ENCODE peak calls at places on chromosomes 11 and 22, in six cellular contexts. One of them, this sample, is unnamed.

GRCh38 chr22:24592846-24593809 is at the start of gene LRRC75B:
- DNase-seq in foreskin melanocyte: peak; percentile 51
- DNase-seq in uterus: peak; percentile 90
- DNase-seq in GM20000: peak; percentile 96
- DNase-seq in stimulated activated CD8-positive, alpha-beta memory T cell treated with anti-CD3 and anti-CD28 coated beads, Interleukin-4, amount 100 ng/mL, for 4 hours: no peak
- DNase-seq in NCI-H1092: peak; percentile 60
- DNase-seq in this sample: peak; percentile 75

GRCh38 chr11:131217313-131218297 is 152.8 kb upstream of the NTM start:
- DNase-seq in NCI-H1092: no peak
- DNase-seq in uterus: no peak
- DNase-seq in GM20000: peak; percentile 48
- DNase-seq in foreskin melanocyte: no peak
- DNase-seq in stimulated activated CD8-positive, alpha-beta memory T cell treated with anti-CD3 and anti-CD28 coated beads, Interleukin-4, amount 100 ng/mL, for 4 hours: no peak
- DNase-seq in this sample: no peak

GRCh38 chr22:28419916-28420315 is 259.7 kb downstream of the TTC28 start:
- DNase-seq in GM20000: no peak
- DNase-seq in foreskin melanocyte: no peak
- DNase-seq in stimulated activated CD8-positive, alpha-beta memory T cell treated with anti-CD3 and anti-CD28 coated beads, Interleukin-4, amount 100 ng/mL, for 4 hours: no peak
- DNase-seq in NCI-H1092: no peak
- DNase-seq in uterus: no peak
- DNase-seq in this sample: no peak

GRCh38 chr11:1388763-1389102 is 1.0 kb upstream of the BRSK2 start:
- DNase-seq in uterus: no peak
- DNase-seq in foreskin melanocyte: no peak
- DNase-seq in NCI-H1092: no peak
- DNase-seq in GM20000: no peak
- DNase-seq in stimulated activated CD8-positive, alpha-beta memory T cell treated with anti-CD3 and anti-CD28 coated beads, Interleukin-4, amount 100 ng/mL, for 4 hours: no peak
- DNase-seq in this sample: no peak

GRCh38 chr11:11279956-11280689 is 72.9 kb downstream of the CSNK2A3 start:
- DNase-seq in uterus: no peak
- DNase-seq in GM20000: no peak
- DNase-seq in NCI-H1092: peak; percentile 47
- DNase-seq in stimulated activated CD8-positive, alpha-beta memory T cell treated with anti-CD3 and anti-CD28 coated beads, Interleukin-4, amount 100 ng/mL, for 4 hours: no peak
- DNase-seq in foreskin melanocyte: no peak
- DNase-seq in this sample: no peak

GRCh38 chr11:69425895-69426544 is 55.4 kb upstream of the LINC01488 start:
- DNase-seq in stimulated activated CD8-positive, alpha-beta memory T cell treated with anti-CD3 and anti-CD28 coated beads, Interleukin-4, amount 100 ng/mL, for 4 hours: no peak
- DNase-seq in GM20000: no peak
- DNase-seq in NCI-H1092: no peak
- DNase-seq in uterus: no peak
- DNase-seq in foreskin melanocyte: no peak
- DNase-seq in this sample: no peak

GRCh38 chr11:75592699-75593098 is 30.6 kb downstream of the SERPINH1 start:
- DNase-seq in GM20000: no peak
- DNase-seq in NCI-H1092: peak; percentile 91
- DNase-seq in stimulated activated CD8-positive, alpha-beta memory T cell treated with anti-CD3 and anti-CD28 coated beads, Interleukin-4, amount 100 ng/mL, for 4 hours: no peak
- DNase-seq in foreskin melanocyte: no peak
- DNase-seq in uterus: no peak
- DNase-seq in this sample: no peak

GRCh38 chr11:121321614-121322243 is 29.2 kb downstream of the SC5D start:
- DNase-seq in GM20000: peak; percentile 60
- DNase-seq in stimulated activated CD8-positive, alpha-beta memory T cell treated with anti-CD3 and anti-CD28 coated beads, Interleukin-4, amount 100 ng/mL, for 4 hours: no peak
- DNase-seq in foreskin melanocyte: no peak
- DNase-seq in uterus: no peak
- DNase-seq in NCI-H1092: peak; percentile 63
- DNase-seq in this sample: peak; percentile 28

GRCh38 chr11:110463153-110463552 is 33.4 kb downstream of the FDX1 start:
- DNase-seq in NCI-H1092: peak; percentile 37
- DNase-seq in stimulated activated CD8-positive, alpha-beta memory T cell treated with anti-CD3 and anti-CD28 coated beads, Interleukin-4, amount 100 ng/mL, for 4 hours: no peak
- DNase-seq in uterus: peak; percentile 31
- DNase-seq in GM20000: no peak
- DNase-seq in foreskin melanocyte: no peak
- DNase-seq in this sample: no peak

GRCh38 chr11:69521461-69521860 is 40.0 kb downstream of the LINC01488 start:
- DNase-seq in foreskin melanocyte: no peak
- DNase-seq in uterus: no peak
- DNase-seq in stimulated activated CD8-positive, alpha-beta memory T cell treated with anti-CD3 and anti-CD28 coated beads, Interleukin-4, amount 100 ng/mL, for 4 hours: no peak
- DNase-seq in GM20000: no peak
- DNase-seq in NCI-H1092: no peak
- DNase-seq in this sample: no peak

GRCh38 chr11:46112961-46113617 is 8.2 kb downstream of the PHF21A start:
- DNase-seq in GM20000: peak; percentile 45
- DNase-seq in stimulated activated CD8-positive, alpha-beta memory T cell treated with anti-CD3 and anti-CD28 coated beads, Interleukin-4, amount 100 ng/mL, for 4 hours: no peak
- DNase-seq in uterus: no peak
- DNase-seq in foreskin melanocyte: peak; percentile 62
- DNase-seq in NCI-H1092: peak; percentile 3
- DNase-seq in this sample: peak; percentile 73

GRCh38 chr11:32391965-32392553 is 43.3 kb downstream of the WT1 start:
- DNase-seq in uterus: no peak
- DNase-seq in GM20000: no peak
- DNase-seq in NCI-H1092: no peak
- DNase-seq in stimulated activated CD8-positive, alpha-beta memory T cell treated with anti-CD3 and anti-CD28 coated beads, Interleukin-4, amount 100 ng/mL, for 4 hours: no peak
- DNase-seq in foreskin melanocyte: no peak
- DNase-seq in this sample: no peak

GRCh38 chr22:49232319-49233067 is 595.2 kb downstream of the BRD1 start:
- DNase-seq in stimulated activated CD8-positive, alpha-beta memory T cell treated with anti-CD3 and anti-CD28 coated beads, Interleukin-4, amount 100 ng/mL, for 4 hours: no peak
- DNase-seq in NCI-H1092: no peak
- DNase-seq in GM20000: no peak
- DNase-seq in foreskin melanocyte: no peak
- DNase-seq in uterus: no peak
- DNase-seq in this sample: no peak

GRCh38 chr11:121723261-121723741 is 270.5 kb upstream of the SORL1-AS1 start:
- DNase-seq in NCI-H1092: peak; percentile 80
- DNase-seq in GM20000: no peak
- DNase-seq in uterus: peak; percentile 23
- DNase-seq in foreskin melanocyte: no peak
- DNase-seq in stimulated activated CD8-positive, alpha-beta memory T cell treated with anti-CD3 and anti-CD28 coated beads, Interleukin-4, amount 100 ng/mL, for 4 hours: no peak
- DNase-seq in this sample: no peak

GRCh38 chr22:32474635-32475427 is at the start of gene FBXO7:
- DNase-seq in foreskin melanocyte: peak; percentile 49
- DNase-seq in GM20000: peak; percentile 91
- DNase-seq in uterus: peak; percentile 91
- DNase-seq in stimulated activated CD8-positive, alpha-beta memory T cell treated with anti-CD3 and anti-CD28 coated beads, Interleukin-4, amount 100 ng/mL, for 4 hours: peak; percentile 65
- DNase-seq in NCI-H1092: peak; percentile 89
- DNase-seq in this sample: peak; percentile 91

GRCh38 chr22:49230194-49230577 is 597.5 kb downstream of the BRD1 start:
- DNase-seq in GM20000: no peak
- DNase-seq in stimulated activated CD8-positive, alpha-beta memory T cell treated with anti-CD3 and anti-CD28 coated beads, Interleukin-4, amount 100 ng/mL, for 4 hours: no peak
- DNase-seq in NCI-H1092: no peak
- DNase-seq in foreskin melanocyte: no peak
- DNase-seq in uterus: no peak
- DNase-seq in this sample: no peak

GRCh38 chr11:7546324-7546791 is 32.6 kb downstream of the PPFIBP2 start:
- DNase-seq in uterus: peak; percentile 44
- DNase-seq in GM20000: no peak
- DNase-seq in stimulated activated CD8-positive, alpha-beta memory T cell treated with anti-CD3 and anti-CD28 coated beads, Interleukin-4, amount 100 ng/mL, for 4 hours: no peak
- DNase-seq in foreskin melanocyte: no peak
- DNase-seq in NCI-H1092: no peak
- DNase-seq in this sample: no peak

GRCh38 chr11:115324569-115325432 is 179.4 kb downstream of the CADM1 start:
- DNase-seq in stimulated activated CD8-positive, alpha-beta memory T cell treated with anti-CD3 and anti-CD28 coated beads, Interleukin-4, amount 100 ng/mL, for 4 hours: no peak
- DNase-seq in uterus: peak; percentile 18
- DNase-seq in foreskin melanocyte: peak; percentile 54
- DNase-seq in GM20000: peak; percentile 53
- DNase-seq in NCI-H1092: peak; percentile 74
- DNase-seq in this sample: peak; percentile 35

GRCh38 chr11:118921929-118922744 is 3.6 kb downstream of the BCL9L start:
- DNase-seq in NCI-H1092: no peak
- DNase-seq in foreskin melanocyte: no peak
- DNase-seq in stimulated activated CD8-positive, alpha-beta memory T cell treated with anti-CD3 and anti-CD28 coated beads, Interleukin-4, amount 100 ng/mL, for 4 hours: no peak
- DNase-seq in GM20000: no peak
- DNase-seq in uterus: peak; percentile 78
- DNase-seq in this sample: no peak

GRCh38 chr11:69230856-69231425 is 63.0 kb upstream of the MYEOV start:
- DNase-seq in GM20000: no peak
- DNase-seq in uterus: no peak
- DNase-seq in stimulated activated CD8-positive, alpha-beta memory T cell treated with anti-CD3 and anti-CD28 coated beads, Interleukin-4, amount 100 ng/mL, for 4 hours: no peak
- DNase-seq in foreskin melanocyte: no peak
- DNase-seq in NCI-H1092: no peak
- DNase-seq in this sample: no peak

GRCh38 chr22:36332623-36333331 is 55.0 kb downstream of the MYH9 start:
- DNase-seq in foreskin melanocyte: no peak
- DNase-seq in GM20000: peak; percentile 68
- DNase-seq in uterus: peak; percentile 70
- DNase-seq in NCI-H1092: no peak
- DNase-seq in stimulated activated CD8-positive, alpha-beta memory T cell treated with anti-CD3 and anti-CD28 coated beads, Interleukin-4, amount 100 ng/mL, for 4 hours: no peak
- DNase-seq in this sample: peak; percentile 51

GRCh38 chr11:66011239-66011784 is 496 bp upstream of the CST6 start:
- DNase-seq in GM20000: peak; percentile 29
- DNase-seq in foreskin melanocyte: no peak
- DNase-seq in stimulated activated CD8-positive, alpha-beta memory T cell treated with anti-CD3 and anti-CD28 coated beads, Interleukin-4, amount 100 ng/mL, for 4 hours: no peak
- DNase-seq in uterus: no peak
- DNase-seq in NCI-H1092: no peak
- DNase-seq in this sample: no peak

GRCh38 chr11:132589802-132590201 is 942.5 kb downstream of the OPCML start:
- DNase-seq in uterus: no peak
- DNase-seq in NCI-H1092: no peak
- DNase-seq in stimulated activated CD8-positive, alpha-beta memory T cell treated with anti-CD3 and anti-CD28 coated beads, Interleukin-4, amount 100 ng/mL, for 4 hours: no peak
- DNase-seq in foreskin melanocyte: no peak
- DNase-seq in GM20000: no peak
- DNase-seq in this sample: no peak

GRCh38 chr11:70394211-70394950 is 3.9 kb upstream of the CTTN start:
- DNase-seq in uterus: no peak
- DNase-seq in stimulated activated CD8-positive, alpha-beta memory T cell treated with anti-CD3 and anti-CD28 coated beads, Interleukin-4, amount 100 ng/mL, for 4 hours: no peak
- DNase-seq in NCI-H1092: no peak
- DNase-seq in GM20000: no peak
- DNase-seq in foreskin melanocyte: no peak
- DNase-seq in this sample: no peak

GRCh38 chr22:36334838-36335603 is 52.7 kb downstream of the MYH9 start:
- DNase-seq in uterus: no peak
- DNase-seq in GM20000: no peak
- DNase-seq in foreskin melanocyte: peak; percentile 81
- DNase-seq in stimulated activated CD8-positive, alpha-beta memory T cell treated with anti-CD3 and anti-CD28 coated beads, Interleukin-4, amount 100 ng/mL, for 4 hours: no peak
- DNase-seq in NCI-H1092: no peak
- DNase-seq in this sample: no peak

GRCh38 chr11:17798716-17799115 is 64.1 kb downstream of the KCNC1 start:
- DNase-seq in uterus: no peak
- DNase-seq in foreskin melanocyte: no peak
- DNase-seq in GM20000: no peak
- DNase-seq in NCI-H1092: no peak
- DNase-seq in stimulated activated CD8-positive, alpha-beta memory T cell treated with anti-CD3 and anti-CD28 coated beads, Interleukin-4, amount 100 ng/mL, for 4 hours: no peak
- DNase-seq in this sample: no peak

GRCh38 chr11:69277074-69277809 is 16.7 kb upstream of the MYEOV start:
- DNase-seq in NCI-H1092: no peak
- DNase-seq in GM20000: peak; percentile 84
- DNase-seq in stimulated activated CD8-positive, alpha-beta memory T cell treated with anti-CD3 and anti-CD28 coated beads, Interleukin-4, amount 100 ng/mL, for 4 hours: no peak
- DNase-seq in foreskin melanocyte: no peak
- DNase-seq in uterus: no peak
- DNase-seq in this sample: no peak

GRCh38 chr22:24887260-24887659 is 59.2 kb downstream of the LHFPL7 start:
- DNase-seq in foreskin melanocyte: no peak
- DNase-seq in uterus: no peak
- DNase-seq in GM20000: no peak
- DNase-seq in NCI-H1092: no peak
- DNase-seq in stimulated activated CD8-positive, alpha-beta memory T cell treated with anti-CD3 and anti-CD28 coated beads, Interleukin-4, amount 100 ng/mL, for 4 hours: no peak
- DNase-seq in this sample: no peak

GRCh38 chr22:49962751-49963646 is 2.4 kb downstream of the PIM3 start:
- DNase-seq in uterus: peak; percentile 59
- DNase-seq in foreskin melanocyte: no peak
- DNase-seq in stimulated activated CD8-positive, alpha-beta memory T cell treated with anti-CD3 and anti-CD28 coated beads, Interleukin-4, amount 100 ng/mL, for 4 hours: no peak
- DNase-seq in NCI-H1092: no peak
- DNase-seq in GM20000: no peak
- DNase-seq in this sample: no peak

GRCh38 chr22:43931771-43932170 is 8.2 kb downstream of the PNPLA3 start:
- DNase-seq in foreskin melanocyte: no peak
- DNase-seq in uterus: no peak
- DNase-seq in stimulated activated CD8-positive, alpha-beta memory T cell treated with anti-CD3 and anti-CD28 coated beads, Interleukin-4, amount 100 ng/mL, for 4 hours: no peak
- DNase-seq in GM20000: no peak
- DNase-seq in NCI-H1092: no peak
- DNase-seq in this sample: no peak